ENCODE peak calls at places on chromosomes 3 and 15, in eight cellular contexts. Z, E, D, S, K, C, V and P are unnamed samples.

GRCh38 chr15:61264986-61265385 is 35.9 kb upstream of the RORA start:
- DNase-seq in Z (no peak), E (no peak), D (no peak), V (no peak), C (no peak), S (no peak), K (no peak), P (no peak)

GRCh38 chr3:195386739-195387138 is 56.1 kb downstream of the ACAP2 start:
- DNase-seq in S (no peak), D (no peak), V (no peak), Z (no peak), K (no peak), E (no peak), C (no peak), P (no peak)

GRCh38 chr15:39589815-39590644 is 9.2 kb downstream of the THBS1 start:
- DNase-seq in S (no peak), V (no peak), D (no peak), Z (no peak), E (peak; percentile 20), K (no peak), C (peak; percentile 12), P (no peak)

GRCh38 chr3:129161860-129162271 is 1.0 kb upstream of the ISY1 start:
- DNase-seq in E (peak; percentile 14), K (no peak), C (peak; percentile 55), Z (no peak), S (peak; percentile 13), V (peak; percentile 32), D (peak; percentile 40), P (peak; percentile 38)

GRCh38 chr3:47578119-47578630 is 490 bp downstream of the CSPG5 start:
- DNase-seq in Z (peak; percentile 32), S (peak; percentile 57), V (peak; percentile 38), E (no peak), C (peak; percentile 36), K (peak; percentile 34), D (peak; percentile 22), P (peak; percentile 86)

GRCh38 chr15:76575177-76576078 is 238.9 kb downstream of the ISL2 start:
- DNase-seq in D (no peak), K (no peak), E (no peak), Z (no peak), C (no peak), S (no peak), V (no peak), P (no peak)

GRCh38 chr15:67571643-67572415 is 29.3 kb downstream of the MAP2K5 start:
- DNase-seq in E (no peak), S (no peak), V (no peak), Z (no peak), K (no peak), C (peak; percentile 32), D (no peak), P (no peak)

GRCh38 chr15:50458713-50459112 is 34.5 kb downstream of the USP8 start:
- DNase-seq in K (no peak), Z (no peak), E (no peak), S (no peak), V (no peak), C (no peak), D (no peak), P (no peak)

GRCh38 chr15:33278816-33279612 is 31.8 kb upstream of the RYR3 start:
- DNase-seq in E (peak; percentile 88), C (peak; percentile 98), D (no peak), S (no peak), K (no peak), Z (peak; percentile 38), V (no peak), P (peak; percentile 72)

GRCh38 chr3:62493116-62493801 is 119.9 kb upstream of the FEZF2 start:
- DNase-seq in Z (no peak), V (no peak), S (no peak), E (peak; percentile 3), K (no peak), D (no peak), C (peak; percentile 18), P (no peak)

GRCh38 chr3:146313411-146314111 is 62.7 kb upstream of the PLSCR4 start:
- DNase-seq in D (no peak), Z (no peak), E (peak; percentile 87), S (no peak), K (no peak), C (peak; percentile 84), V (no peak), P (no peak)